ENCODE peak calls at places on chromosomes 5 and 9, in five cellular contexts. Y is prostate gland, X is lower lobe of right lung, V is brain microvascular endothelial cell, Z is hepatocyte. P is an unnamed sample. For H3K27me3, the result is how much of the 10 kb centered on the place peaks cover.

GRCh38 chr9:23938908-23939307 is 112.9 kb upstream of the ELAVL2 start:
- DNase-seq in X (no peak), Z (no peak), Y (no peak), V (no peak), P (no peak)

GRCh38 chr9:96040591-96041461 is 165.3 kb downstream of the ERCC6L2 start:
- DNase-seq in X (no peak), Y (peak), Z (peak), V (no peak), P (no peak)

GRCh38 chr5:107867266-107867665 is 196.5 kb upstream of the EFNA5 start:
- DNase-seq in Y (no peak), V (no peak), X (no peak), Z (no peak), P (no peak)

GRCh38 chr9:133050781-133051180 is 11.0 kb upstream of the CEL start:
- DNase-seq in Y (no peak), Z (no peak), X (no peak), V (no peak), P (no peak)

GRCh38 chr5:107594253-107595045 is 76.3 kb downstream of the EFNA5 start:
- DNase-seq in Y (no peak), Z (no peak), X (no peak), V (no peak), P (no peak)

GRCh38 chr5:123124495-123125171 is 35.6 kb downstream of the PRDM6 start:
- DNase-seq in V (no peak), X (no peak), Z (no peak), Y (no peak), P (no peak)

GRCh38 chr5:141636413-141637265 is at the start of the genes HDAC3 and RELL2:
- DNase-seq in Y (peak), Z (peak), V (peak), X (peak), P (peak)

GRCh38 chr9:77678136-77678535 is 30.0 kb upstream of the GNA14 start:
- DNase-seq in Y (no peak), V (no peak), X (no peak), Z (no peak), P (no peak)

GRCh38 chr5:159184858-159185381 is 24.4 kb downstream of the RNF145 start:
- DNase-seq in V (peak), X (no peak), Y (no peak), Z (no peak), P (peak)

GRCh38 chr9:98732801-98733200 is 24.1 kb upstream of the GABBR2 start:
- DNase-seq in X (no peak), Y (no peak), Z (no peak), V (no peak), P (peak)

GRCh38 chr5:67147768-67148167 is 48.8 kb downstream of the CD180 start:
- DNase-seq in X (no peak), Z (no peak), Y (no peak), V (peak), P (no peak)

GRCh38 chr5:67146981-67147380 is 49.6 kb downstream of the CD180 start:
- DNase-seq in Z (no peak), Y (no peak), X (no peak), V (no peak), P (no peak)

GRCh38 chr5:67149057-67149634 is 47.5 kb downstream of the CD180 start:
- DNase-seq in V (no peak), Z (no peak), Y (no peak), X (no peak), P (no peak)

GRCh38 chr5:67152400-67152799 is 44.2 kb downstream of the CD180 start:
- DNase-seq in Y (no peak), Z (no peak), X (no peak), V (no peak), P (no peak)

DNA sequence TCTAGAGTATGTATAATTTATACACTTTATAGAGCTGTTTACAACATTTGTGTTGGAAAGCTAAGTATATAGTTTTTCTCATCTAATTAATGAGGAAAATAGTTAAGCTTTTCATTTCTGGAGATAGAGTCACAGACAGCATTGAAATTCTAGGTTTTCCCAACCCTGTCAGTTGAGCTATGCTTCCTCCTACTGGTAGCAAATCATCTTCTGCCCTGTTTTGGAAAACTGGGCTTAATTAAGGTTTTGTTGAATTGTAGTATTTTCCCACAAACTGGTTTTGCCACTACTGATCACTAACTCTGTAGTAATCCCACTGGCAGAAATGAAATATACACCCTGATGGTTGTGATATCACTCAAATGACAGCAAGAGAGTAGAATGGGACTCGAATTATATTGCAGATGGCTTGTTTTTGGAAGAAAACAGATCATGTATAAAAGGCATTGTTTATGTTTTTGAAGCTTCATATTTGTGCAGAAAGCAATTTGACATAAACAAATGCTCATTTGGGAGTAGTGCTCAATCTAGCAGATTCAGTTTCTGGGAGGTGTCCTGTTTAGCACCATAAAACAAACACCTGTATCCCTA is 46.6 kb downstream of the CD180 start:
- DNase-seq in V (peak), Z (no peak), X (no peak), Y (no peak), P (no peak)
- TF ChIP-seq CTCF in V (peak), Z (peak), X (peak), Y (peak), P (no peak)

GRCh38 chr5:143534764-143535159 is 131.3 kb upstream of the NR3C1 start:
- DNase-seq in Z (no peak), Y (no peak), X (no peak), V (no peak), P (no peak)
- H3K4me3 ChIP-seq in Z (no peak), Y (no peak), X (no peak), V (no peak), P (no peak)

DNA sequence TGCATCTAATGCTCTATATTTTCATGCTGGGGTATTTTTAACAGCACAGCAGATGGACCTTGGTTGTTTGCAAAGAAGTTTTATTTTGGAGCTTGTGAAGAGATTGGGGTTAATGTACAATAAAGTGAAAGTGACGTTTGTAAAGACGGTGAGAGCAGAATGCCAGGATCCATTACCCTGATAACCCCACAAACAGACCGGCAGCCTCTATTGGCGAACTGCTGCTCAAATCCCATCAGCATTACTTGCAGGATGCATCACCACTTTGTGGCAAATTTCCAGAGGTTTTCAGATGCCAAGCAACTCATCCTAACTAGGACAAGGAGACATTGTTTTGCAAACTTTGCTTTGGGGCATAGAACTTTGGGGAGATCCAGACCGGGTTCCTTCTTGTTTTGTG is 383.3 kb upstream of the ZNF462 start:
- DNase-seq in Z (no peak), V (no peak), Y (no peak), X (no peak), P (peak)
- H3K27me3 ChIP-seq in Z (under half), V (under half), Y (under half), X (under half), P (under half)

GRCh38 chr9:90953805-90954204 is 152.2 kb downstream of the SYK start:
- DNase-seq in V (no peak), Z (no peak), X (no peak), Y (no peak), P (no peak)
- TF ChIP-seq CTCF in V (peak), Z (no peak), X (no peak), Y (no peak), P (no peak)

DNA sequence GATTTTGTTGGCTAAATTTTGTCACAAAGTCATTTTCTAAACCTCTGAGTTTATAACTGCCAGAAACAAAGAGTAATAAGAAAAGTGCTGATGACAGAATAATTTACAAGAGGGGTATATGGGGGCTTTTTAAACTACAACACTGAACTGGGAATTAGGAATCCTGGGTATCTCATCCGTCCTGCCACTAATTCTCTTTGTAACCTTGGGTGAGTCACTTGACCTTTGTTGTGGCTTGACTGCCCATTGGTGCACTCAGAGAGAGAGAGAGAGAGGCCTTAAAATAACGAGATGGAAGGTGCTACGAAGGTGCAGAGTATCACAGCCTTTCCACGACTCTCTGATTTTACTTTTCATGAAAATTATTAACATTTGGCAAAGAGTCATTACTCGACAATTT is 130.3 kb upstream of the CNTLN start:
- DNase-seq in Z (no peak), X (no peak), Y (no peak), V (peak), P (no peak)
- H3K4me3 ChIP-seq in Z (no peak), X (no peak), Y (no peak), V (no peak), P (no peak)

GRCh38 chr5:124652892-124653441 is 93.5 kb downstream of the ZNF608 start:
- DNase-seq in X (no peak), Z (no peak), V (no peak), Y (no peak), P (no peak)
- H3K27me3 ChIP-seq in X (under half), Z (under half), V (under half), Y (under half), P (under half)

P was measured in bronchial epithelial cell.